ENCODE peak calls at places on chromosomes 2 and 18, in seven cellular contexts. G, R, T, Q, I, V and U are unnamed samples.

GRCh38 chr2:240965905-240966456 is 32.4 kb upstream of the SNED1 start:
- DNase-seq in G (peak), R (no peak), T (no peak), Q (peak), I (peak), V (no peak), U (peak)

GRCh38 chr2:221492606-221493005 is 79.5 kb downstream of the EPHA4 start:
- DNase-seq in G (no peak), R (no peak), T (no peak), Q (no peak), I (no peak), V (no peak), U (peak)

GRCh38 chr2:73079636-73080035 is 8.1 kb upstream of the SFXN5 start:
- DNase-seq in G (no peak), R (no peak), T (no peak), Q (no peak), I (no peak), V (no peak), U (no peak)

GRCh38 chr18:34640273-34640672 is 69.8 kb upstream of the DTNA start:
- DNase-seq in G (no peak), R (no peak), T (no peak), Q (no peak), I (no peak), V (no peak), U (no peak)

GRCh38 chr2:56177420-56178220 is 6.2 kb upstream of the CCDC85A start:
- DNase-seq in G (no peak), R (no peak), T (no peak), Q (no peak), I (no peak), V (no peak), U (no peak)

GRCh38 chr2:96103388-96103705 is 13.0 kb downstream of the ADRA2B start:
- DNase-seq in G (peak), R (no peak), T (no peak), Q (no peak), I (no peak), V (no peak), U (no peak)

GRCh38 chr2:241415196-241415595 is 59.1 kb downstream of the FARP2 start:
- DNase-seq in G (no peak), R (no peak), T (no peak), Q (no peak), I (no peak), V (no peak), U (no peak)

GRCh38 chr2:100178864-100179263 is 36.5 kb upstream of the AFF3 start:
- DNase-seq in G (no peak), R (no peak), T (no peak), Q (no peak), I (no peak), V (no peak), U (no peak)

GRCh38 chr2:99707592-99707991 is 217.8 kb upstream of the REV1 start:
- DNase-seq in G (no peak), R (no peak), T (no peak), Q (no peak), I (no peak), V (no peak), U (no peak)

GRCh38 chr2:27689424-27689823 is 25.7 kb downstream of the SLC4A1AP start:
- DNase-seq in G (no peak), R (peak), T (no peak), Q (no peak), I (no peak), V (no peak), U (no peak)

GRCh38 chr2:225337183-225337582 is 62.3 kb upstream of the NYAP2 start:
- DNase-seq in G (no peak), R (peak), T (peak), Q (no peak), I (no peak), V (no peak), U (no peak)

GRCh38 chr2:31075936-31076590 is 62.2 kb downstream of the GALNT14 start:
- DNase-seq in G (no peak), R (peak), T (no peak), Q (no peak), I (no peak), V (no peak), U (no peak)

GRCh38 chr2:169018390-169018789 is 12.7 kb downstream of the ABCB11 start:
- DNase-seq in G (no peak), R (no peak), T (no peak), Q (no peak), I (no peak), V (no peak), U (no peak)

GRCh38 chr2:38284971-38285370 is 92.1 kb downstream of the ATL2 start:
- DNase-seq in G (no peak), R (peak), T (no peak), Q (no peak), I (peak), V (no peak), U (no peak)

GRCh38 chr2:109384308-109385271 is 229.2 kb downstream of the SEPTIN10 start:
- DNase-seq in G (no peak), R (no peak), T (no peak), Q (peak), I (no peak), V (no peak), U (peak)

GRCh38 chr2:65382776-65383357 is 49.5 kb downstream of the SPRED2 start:
- DNase-seq in G (peak), R (peak), T (peak), Q (peak), I (peak), V (peak), U (peak)

GRCh38 chr2:216882876-216883275 is 23.0 kb upstream of the TNP1 start:
- DNase-seq in G (peak), R (no peak), T (no peak), Q (no peak), I (no peak), V (no peak), U (no peak)

GRCh38 chr2:43005211-43005974 is 213.0 kb upstream of the HAAO start:
- DNase-seq in G (peak), R (no peak), T (no peak), Q (peak), I (peak), V (no peak), U (no peak)

GRCh38 chr2:219099319-219099718 is 38.6 kb upstream of the IHH start:
- DNase-seq in G (no peak), R (peak), T (no peak), Q (no peak), I (no peak), V (no peak), U (no peak)

GRCh38 chr2:196066794-196067382 is 1.7 kb downstream of the DNAH7 start:
- DNase-seq in G (no peak), R (peak), T (peak), Q (no peak), I (no peak), V (no peak), U (no peak)

GRCh38 chr2:10412380-10412779 is 35.7 kb downstream of the ODC1 start:
- DNase-seq in G (no peak), R (peak), T (peak), Q (no peak), I (peak), V (no peak), U (peak)

GRCh38 chr18:44238449-44238848 is 442.2 kb upstream of the SETBP1 start:
- DNase-seq in G (no peak), R (no peak), T (no peak), Q (no peak), I (no peak), V (no peak), U (no peak)

GRCh38 chr2:55995206-55995605 is 71.6 kb upstream of the EFEMP1 start:
- DNase-seq in G (no peak), R (peak), T (no peak), Q (no peak), I (no peak), V (no peak), U (no peak)

GRCh38 chr18:58512161-58512581 is 116.7 kb downstream of the ALPK2 start:
- DNase-seq in G (no peak), R (no peak), T (peak), Q (no peak), I (no peak), V (no peak), U (peak)

GRCh38 chr2:127431408-127432023 is 13.3 kb downstream of the PROC start:
- DNase-seq in G (peak), R (no peak), T (no peak), Q (no peak), I (no peak), V (no peak), U (no peak)

GRCh38 chr2:28822036-28822435 is 11.4 kb downstream of the SPDYA start:
- DNase-seq in G (no peak), R (no peak), T (no peak), Q (no peak), I (no peak), V (no peak), U (no peak)

GRCh38 chr2:187499941-187500532 is 52.0 kb upstream of the CALCRL start:
- DNase-seq in G (peak), R (peak), T (peak), Q (peak), I (peak), V (peak), U (no peak)

GRCh38 chr2:6524678-6525367 is 340.9 kb downstream of the CMPK2 start:
- DNase-seq in G (no peak), R (peak), T (no peak), Q (no peak), I (no peak), V (no peak), U (no peak)

GRCh38 chr2:222318712-222319575 is 20.1 kb upstream of the PAX3 start:
- DNase-seq in G (no peak), R (no peak), T (peak), Q (no peak), I (peak), V (peak), U (no peak)

GRCh38 chr2:28636491-28636890 is 115.1 kb upstream of the PPP1CB start:
- DNase-seq in G (no peak), R (no peak), T (no peak), Q (no peak), I (no peak), V (no peak), U (no peak)

GRCh38 chr2:239114616-239115265 is 266.9 kb downstream of the TWIST2 start:
- DNase-seq in G (no peak), R (no peak), T (peak), Q (no peak), I (no peak), V (no peak), U (no peak)

GRCh38 chr2:207394812-207395534 is 134.8 kb upstream of the CREB1 start:
- DNase-seq in G (no peak), R (peak), T (peak), Q (no peak), I (no peak), V (peak), U (no peak)

GRCh38 chr2:107282135-107282534 is 396.2 kb upstream of the ST6GAL2 start:
- DNase-seq in G (no peak), R (no peak), T (no peak), Q (no peak), I (no peak), V (no peak), U (no peak)

GRCh38 chr2:108031471-108031941 is 45.2 kb downstream of the SLC5A7 start:
- DNase-seq in G (no peak), R (no peak), T (no peak), Q (no peak), I (no peak), V (no peak), U (no peak)

GRCh38 chr2:40363631-40364030 is 88.3 kb downstream of the SLC8A1 start:
- DNase-seq in G (no peak), R (peak), T (peak), Q (no peak), I (no peak), V (no peak), U (no peak)

GRCh38 chr18:46563317-46563716 is 93.7 kb downstream of the LOXHD1 start:
- DNase-seq in G (no peak), R (no peak), T (peak), Q (no peak), I (no peak), V (no peak), U (no peak)

GRCh38 chr18:36509646-36510197 is 212.2 kb downstream of the FHOD3 start:
- DNase-seq in G (no peak), R (no peak), T (no peak), Q (no peak), I (no peak), V (no peak), U (no peak)

GRCh38 chr2:69798909-69799526 is 30.4 kb upstream of the GMCL1 start:
- DNase-seq in G (no peak), R (no peak), T (peak), Q (no peak), I (no peak), V (peak), U (no peak)

GRCh38 chr18:62606106-62606505 is 83.3 kb downstream of the ZCCHC2 start:
- DNase-seq in G (no peak), R (no peak), T (no peak), Q (no peak), I (no peak), V (no peak), U (no peak)

GRCh38 chr2:230794472-230794871 is 70.3 kb upstream of the ITM2C start:
- DNase-seq in G (no peak), R (peak), T (no peak), Q (no peak), I (no peak), V (peak), U (no peak)
- H3K27ac ChIP-seq in G (peak), R (peak), T (no peak), Q (no peak), I (peak), V (peak), U (no peak)

DNA sequence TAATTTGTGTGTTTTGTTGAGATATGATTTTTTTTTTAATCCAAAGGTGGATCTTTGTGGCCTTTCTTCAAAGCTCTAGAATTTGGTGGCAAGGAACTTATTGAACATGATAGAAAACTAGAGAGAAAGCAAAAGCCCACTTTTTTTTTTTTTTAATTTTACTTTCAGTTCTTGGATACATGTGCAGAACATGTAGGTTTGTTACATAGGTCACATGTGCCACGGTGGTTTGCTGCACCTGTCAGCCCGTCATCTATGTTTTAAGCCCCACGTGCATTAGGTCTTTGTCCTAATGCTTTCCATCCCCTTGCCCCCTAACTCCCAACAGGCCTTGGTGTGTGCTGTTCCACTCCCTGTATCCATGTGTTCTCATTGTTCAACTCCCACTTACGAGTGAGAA is 135.9 kb downstream of the RHBDD1 start:
- DNase-seq in G (no peak), R (no peak), T (no peak), Q (no peak), I (no peak), V (no peak), U (no peak)
- H3K4me3 ChIP-seq in G (no peak), R (no peak), T (no peak), Q (no peak), I (no peak), V (no peak), U (no peak)

GRCh38 chr2:232255033-232255432 is 123.5 kb upstream of the ALPP start:
- DNase-seq in G (no peak), R (no peak), T (no peak), Q (no peak), I (no peak), V (no peak), U (no peak)
- H3K27ac ChIP-seq in G (no peak), R (no peak), T (no peak), Q (no peak), I (no peak), V (no peak), U (no peak)

GRCh38 chr2:8676191-8676914 is 5.5 kb upstream of the ID2 start:
- DNase-seq in G (peak), R (peak), T (peak), Q (peak), I (peak), V (no peak), U (peak)
- H3K4me3 ChIP-seq in G (peak), R (peak), T (peak), Q (peak), I (peak), V (no peak), U (peak)

GRCh38 chr2:192150166-192150565 is 44.6 kb downstream of the TMEFF2 start:
- DNase-seq in G (no peak), R (no peak), T (no peak), Q (no peak), I (no peak), V (no peak), U (no peak)
- H3K27ac ChIP-seq in G (no peak), R (no peak), T (no peak), Q (no peak), I (no peak), V (no peak), U (peak)